ENCODE peak calls at places on chromosomes 13 and 19, in six cellular contexts. One of them, this sample, is unnamed.

GRCh38 chr19:48644839-48645651 is 942 bp downstream of the CA11 start:
- DNase-seq in lung: peak; percentile 80
- DNase-seq in stimulated activated naive CD8-positive, alpha-beta T cell treated with anti-CD3 and anti-CD28 coated beads, Interleukin-15, amount 100 ng/mL, for 72 hours: peak; percentile 74
- DNase-seq in IMR-90: peak; percentile 65
- DNase-seq in hippocampal formation: peak; percentile 87
- DNase-seq in fibroblast of pulmonary artery: peak; percentile 82
- DNase-seq in this sample: peak; percentile 72

GRCh38 chr13:31896427-31896826 is 135.1 kb upstream of the FRY start:
- DNase-seq in lung: no peak
- DNase-seq in stimulated activated naive CD8-positive, alpha-beta T cell treated with anti-CD3 and anti-CD28 coated beads, Interleukin-15, amount 100 ng/mL, for 72 hours: no peak
- DNase-seq in IMR-90: peak; percentile 63
- DNase-seq in hippocampal formation: no peak
- DNase-seq in fibroblast of pulmonary artery: peak; percentile 68
- DNase-seq in this sample: no peak

GRCh38 chr13:75489502-75490263 is 7.7 kb upstream of the TBC1D4 start:
- DNase-seq in lung: peak; percentile 66
- DNase-seq in stimulated activated naive CD8-positive, alpha-beta T cell treated with anti-CD3 and anti-CD28 coated beads, Interleukin-15, amount 100 ng/mL, for 72 hours: no peak
- DNase-seq in IMR-90: peak; percentile 69
- DNase-seq in hippocampal formation: no peak
- DNase-seq in fibroblast of pulmonary artery: peak; percentile 81
- DNase-seq in this sample: no peak

GRCh38 chr13:109271991-109272454 is 514.4 kb downstream of the IRS2 start:
- DNase-seq in lung: no peak
- DNase-seq in stimulated activated naive CD8-positive, alpha-beta T cell treated with anti-CD3 and anti-CD28 coated beads, Interleukin-15, amount 100 ng/mL, for 72 hours: no peak
- DNase-seq in IMR-90: no peak
- DNase-seq in hippocampal formation: no peak
- DNase-seq in fibroblast of pulmonary artery: no peak
- DNase-seq in this sample: no peak

GRCh38 chr13:73411067-73411809 is 352.4 kb downstream of the KLF5 start:
- DNase-seq in lung: no peak
- DNase-seq in stimulated activated naive CD8-positive, alpha-beta T cell treated with anti-CD3 and anti-CD28 coated beads, Interleukin-15, amount 100 ng/mL, for 72 hours: no peak
- DNase-seq in IMR-90: peak; percentile 11
- DNase-seq in hippocampal formation: no peak
- DNase-seq in fibroblast of pulmonary artery: no peak
- DNase-seq in this sample: no peak

GRCh38 chr19:47122359-47123335 is 8.0 kb upstream of the SAE1 start:
- DNase-seq in lung: no peak
- DNase-seq in stimulated activated naive CD8-positive, alpha-beta T cell treated with anti-CD3 and anti-CD28 coated beads, Interleukin-15, amount 100 ng/mL, for 72 hours: no peak
- DNase-seq in IMR-90: peak; percentile 83
- DNase-seq in hippocampal formation: no peak
- DNase-seq in fibroblast of pulmonary artery: peak; percentile 74
- DNase-seq in this sample: no peak

GRCh38 chr13:110359840-110360301 is 52.8 kb downstream of the COL4A2 start:
- DNase-seq in lung: no peak
- DNase-seq in stimulated activated naive CD8-positive, alpha-beta T cell treated with anti-CD3 and anti-CD28 coated beads, Interleukin-15, amount 100 ng/mL, for 72 hours: no peak
- DNase-seq in IMR-90: peak; percentile 97
- DNase-seq in hippocampal formation: no peak
- DNase-seq in fibroblast of pulmonary artery: peak; percentile 85
- DNase-seq in this sample: no peak

GRCh38 chr13:75256922-75257321 is 225.0 kb downstream of the TBC1D4 start:
- DNase-seq in lung: no peak
- DNase-seq in stimulated activated naive CD8-positive, alpha-beta T cell treated with anti-CD3 and anti-CD28 coated beads, Interleukin-15, amount 100 ng/mL, for 72 hours: no peak
- DNase-seq in IMR-90: no peak
- DNase-seq in hippocampal formation: no peak
- DNase-seq in fibroblast of pulmonary artery: no peak
- DNase-seq in this sample: no peak

GRCh38 chr19:16249826-16250434 is 52.2 kb downstream of the AP1M1 start:
- DNase-seq in lung: no peak
- DNase-seq in stimulated activated naive CD8-positive, alpha-beta T cell treated with anti-CD3 and anti-CD28 coated beads, Interleukin-15, amount 100 ng/mL, for 72 hours: no peak
- DNase-seq in IMR-90: peak; percentile 41
- DNase-seq in hippocampal formation: no peak
- DNase-seq in fibroblast of pulmonary artery: peak; percentile 28
- DNase-seq in this sample: no peak

GRCh38 chr13:85657942-85658341 is 141.3 kb downstream of the SLITRK6 start:
- DNase-seq in lung: no peak
- DNase-seq in stimulated activated naive CD8-positive, alpha-beta T cell treated with anti-CD3 and anti-CD28 coated beads, Interleukin-15, amount 100 ng/mL, for 72 hours: no peak
- DNase-seq in IMR-90: no peak
- DNase-seq in hippocampal formation: no peak
- DNase-seq in fibroblast of pulmonary artery: no peak
- DNase-seq in this sample: no peak

GRCh38 chr13:45156565-45157361 is 36.5 kb downstream of the GTF2F2 start:
- DNase-seq in lung: no peak
- DNase-seq in stimulated activated naive CD8-positive, alpha-beta T cell treated with anti-CD3 and anti-CD28 coated beads, Interleukin-15, amount 100 ng/mL, for 72 hours: no peak
- DNase-seq in IMR-90: peak; percentile 9
- DNase-seq in hippocampal formation: no peak
- DNase-seq in fibroblast of pulmonary artery: no peak
- DNase-seq in this sample: no peak

GRCh38 chr19:50703915-50704548 is 15.6 kb downstream of the SHANK1 start:
- DNase-seq in lung: no peak
- DNase-seq in stimulated activated naive CD8-positive, alpha-beta T cell treated with anti-CD3 and anti-CD28 coated beads, Interleukin-15, amount 100 ng/mL, for 72 hours: no peak
- DNase-seq in IMR-90: no peak
- DNase-seq in hippocampal formation: no peak
- DNase-seq in fibroblast of pulmonary artery: no peak
- DNase-seq in this sample: no peak